ENCODE peak calls at places on chromosomes 3 and 15, in ten cellular contexts. T, S, I, Y, E, M, K, X, J and U are unnamed samples.
A peak's percentile ranks its signal among the peaks of the same experiment; 100 is the strongest.

GRCh38 chr3:14227866-14228265 is 49.2 kb downstream of the LSM3 start:
- DNase-seq in T (no peak), S (no peak), I (no peak), Y (no peak), E (no peak), M (no peak), K (no peak), X (no peak), J (no peak), U (no peak)

GRCh38 chr15:80789296-80789695 is 10.1 kb downstream of the CEMIP start:
- DNase-seq in T (no peak), S (no peak), I (no peak), Y (no peak), E (no peak), M (no peak), K (no peak), X (peak; percentile 45), J (no peak), U (no peak)

GRCh38 chr15:58447244-58448010 is 15.6 kb downstream of the LIPC start:
- DNase-seq in T (no peak), S (no peak), I (no peak), Y (no peak), E (no peak), M (no peak), K (no peak), X (peak; percentile 96), J (peak; percentile 92), U (no peak)

GRCh38 chr3:45644063-45644462 is 45.1 kb upstream of the SACM1L start:
- DNase-seq in T (no peak), S (no peak), I (no peak), Y (no peak), E (no peak), M (no peak), K (no peak), X (peak; percentile 83), J (peak; percentile 76), U (no peak)

GRCh38 chr3:188133219-188133618 is 20.7 kb upstream of the LPP start:
- DNase-seq in T (no peak), S (no peak), I (no peak), Y (no peak), E (no peak), M (no peak), K (no peak), X (peak; percentile 91), J (peak; percentile 70), U (no peak)

GRCh38 chr3:111173328-111173900 is 101.8 kb downstream of the NECTIN3 start:
- DNase-seq in T (peak; percentile 58), S (no peak), I (no peak), Y (no peak), E (no peak), M (no peak), K (no peak), X (peak; percentile 57), J (peak; percentile 35), U (no peak)

GRCh38 chr3:146895026-146895749 is 290.0 kb upstream of the PLSCR5 start:
- DNase-seq in T (no peak), S (no peak), I (no peak), Y (no peak), E (no peak), M (no peak), K (no peak), X (peak; percentile 69), J (peak; percentile 19), U (no peak)

GRCh38 chr3:33941804-33942203 is 143.4 kb downstream of the PDCD6IP start:
- DNase-seq in T (no peak), S (no peak), I (no peak), Y (no peak), E (no peak), M (no peak), K (no peak), X (no peak), J (no peak), U (no peak)

GRCh38 chr3:100002599-100003350 is 111.5 kb downstream of the FILIP1L start:
- DNase-seq in T (no peak), S (no peak), I (no peak), Y (peak; percentile 93), E (no peak), M (no peak), K (peak; percentile 36), X (peak; percentile 100), J (peak; percentile 87), U (no peak)

GRCh38 chr3:83946045-83946444 is 1012.7 kb upstream of the CADM2 start:
- DNase-seq in T (no peak), S (no peak), I (no peak), Y (no peak), E (no peak), M (no peak), K (no peak), X (no peak), J (no peak), U (no peak)

GRCh38 chr3:10816019-10816862 is at the start of gene SLC6A11:
- DNase-seq in T (peak; percentile 76), S (no peak), I (peak; percentile 40), Y (no peak), E (peak; percentile 45), M (no peak), K (no peak), X (no peak), J (no peak), U (peak; percentile 51)

GRCh38 chr15:42133892-42134502 is 22.4 kb downstream of the PLA2G4F start:
- DNase-seq in T (peak; percentile 68), S (peak; percentile 58), I (peak; percentile 68), Y (peak; percentile 28), E (peak; percentile 37), M (peak; percentile 53), K (no peak), X (peak; percentile 17), J (peak; percentile 50), U (peak; percentile 40)

GRCh38 chr3:156817931-156818765 is 8.0 kb upstream of the LEKR1 start:
- DNase-seq in T (no peak), S (no peak), I (no peak), Y (no peak), E (no peak), M (no peak), K (no peak), X (no peak), J (no peak), U (no peak)

GRCh38 chr3:101950510-101950909 is 101.2 kb downstream of the NFKBIZ start:
- DNase-seq in T (no peak), S (no peak), I (no peak), Y (no peak), E (no peak), M (no peak), K (no peak), X (peak; percentile 99), J (peak; percentile 68), U (no peak)

GRCh38 chr3:52333869-52334557 is 17.9 kb downstream of the DNAH1 start:
- DNase-seq in T (no peak), S (no peak), I (no peak), Y (peak; percentile 63), E (no peak), M (no peak), K (no peak), X (no peak), J (no peak), U (no peak)

GRCh38 chr15:76057332-76058000 is 2.3 kb upstream of the TMEM266 start:
- DNase-seq in T (peak; percentile 63), S (peak; percentile 63), I (peak; percentile 31), Y (no peak), E (no peak), M (peak; percentile 28), K (peak; percentile 43), X (peak; percentile 21), J (peak; percentile 61), U (peak; percentile 43)

GRCh38 chr15:44136991-44137477 is 58.0 kb downstream of the FRMD5 start:
- DNase-seq in T (peak; percentile 16), S (no peak), I (no peak), Y (no peak), E (no peak), M (no peak), K (no peak), X (peak; percentile 38), J (no peak), U (no peak)

GRCh38 chr3:72982653-72983366 is 13.8 kb upstream of the PPP4R2 start:
- DNase-seq in T (no peak), S (no peak), I (no peak), Y (no peak), E (no peak), M (no peak), K (no peak), X (no peak), J (no peak), U (no peak)

GRCh38 chr3:53170325-53171108 is 9.5 kb downstream of the PRKCD start:
- DNase-seq in T (no peak), S (peak; percentile 69), I (no peak), Y (no peak), E (no peak), M (peak; percentile 69), K (no peak), X (no peak), J (no peak), U (no peak)

GRCh38 chr3:45272828-45273470 is 46.9 kb upstream of the TMEM158 start:
- DNase-seq in T (no peak), S (no peak), I (no peak), Y (no peak), E (no peak), M (no peak), K (no peak), X (no peak), J (no peak), U (no peak)

GRCh38 chr3:45225465-45226205 is 452 bp downstream of the TMEM158 start:
- DNase-seq in T (peak; percentile 74), S (peak; percentile 75), I (peak; percentile 48), Y (no peak), E (no peak), M (peak; percentile 79), K (no peak), X (peak; percentile 43), J (peak; percentile 24), U (peak; percentile 21)

GRCh38 chr3:184315871-184316661 is 1.7 kb downstream of the EIF4G1 start:
- DNase-seq in T (peak; percentile 34), S (peak; percentile 33), I (no peak), Y (no peak), E (no peak), M (no peak), K (no peak), X (no peak), J (peak; percentile 34), U (no peak)

GRCh38 chr3:197597335-197597734 is 41.6 kb upstream of the BDH1 start:
- DNase-seq in T (no peak), S (no peak), I (no peak), Y (no peak), E (no peak), M (no peak), K (no peak), X (no peak), J (no peak), U (no peak)

GRCh38 chr3:34783881-34784280 is 855.4 kb upstream of the ARPP21 start:
- DNase-seq in T (no peak), S (no peak), I (no peak), Y (no peak), E (no peak), M (no peak), K (no peak), X (peak; percentile 17), J (peak; percentile 56), U (no peak)

GRCh38 chr3:127815641-127816605 is 6.4 kb downstream of the MGLL start:
- DNase-seq in T (no peak), S (no peak), I (no peak), Y (no peak), E (no peak), M (no peak), K (no peak), X (no peak), J (no peak), U (no peak)

GRCh38 chr3:134552776-134553175 is 66.9 kb downstream of the CEP63 start:
- DNase-seq in T (no peak), S (no peak), I (no peak), Y (no peak), E (no peak), M (no peak), K (no peak), X (no peak), J (no peak), U (no peak)

GRCh38 chr15:72800819-72801481 is 17.4 kb upstream of the ADPGK start:
- DNase-seq in T (no peak), S (no peak), I (no peak), Y (no peak), E (no peak), M (no peak), K (no peak), X (peak; percentile 34), J (peak; percentile 32), U (no peak)

GRCh38 chr3:42961633-42962032 is 17.5 kb upstream of the GASK1A start:
- DNase-seq in T (peak; percentile 76), S (peak; percentile 39), I (peak; percentile 60), Y (peak; percentile 10), E (no peak), M (no peak), K (peak; percentile 50), X (peak; percentile 34), J (peak; percentile 77), U (peak; percentile 72)